ENCODE peak calls at places on chromosomes 12 and 14, in four cellular contexts. One of them, this sample, is unnamed.
A peak's percentile ranks its signal among the peaks of the same experiment; 100 is the strongest.

GRCh38 chr14:95222870-95223398 is 65.6 kb upstream of the DICER1 start:
- DNase-seq in psoas muscle: no peak
- DNase-seq in mucosa of descending colon: no peak
- DNase-seq in esophagus squamous epithelium: no peak
- DNase-seq in this sample: no peak

GRCh38 chr12:21305666-21306065 is 29.1 kb downstream of the SLCO1A2 start:
- DNase-seq in esophagus squamous epithelium: no peak
- DNase-seq in psoas muscle: no peak
- DNase-seq in mucosa of descending colon: no peak
- DNase-seq in this sample: no peak

GRCh38 chr12:32891526-32891925 is 5.1 kb downstream of the PKP2 start:
- DNase-seq in esophagus squamous epithelium: no peak
- DNase-seq in mucosa of descending colon: no peak
- DNase-seq in psoas muscle: no peak
- DNase-seq in this sample: no peak

GRCh38 chr12:2662524-2662923 is 132.2 kb upstream of the FKBP4 start:
- DNase-seq in mucosa of descending colon: no peak
- DNase-seq in esophagus squamous epithelium: no peak
- DNase-seq in psoas muscle: no peak
- DNase-seq in this sample: no peak

GRCh38 chr14:32472512-32473472 is 143.7 kb downstream of the AKAP6 start:
- DNase-seq in esophagus squamous epithelium: no peak
- DNase-seq in psoas muscle: no peak
- DNase-seq in mucosa of descending colon: no peak
- DNase-seq in this sample: peak; percentile 69

GRCh38 chr14:101819251-101819990 is 57.9 kb downstream of the PPP2R5C start:
- DNase-seq in mucosa of descending colon: peak; percentile 54
- DNase-seq in esophagus squamous epithelium: no peak
- DNase-seq in psoas muscle: no peak
- DNase-seq in this sample: no peak

GRCh38 chr14:81402123-81402495 is 2.0 kb upstream of the STON2 start:
- DNase-seq in esophagus squamous epithelium: no peak
- DNase-seq in mucosa of descending colon: no peak
- DNase-seq in psoas muscle: no peak
- DNase-seq in this sample: no peak

GRCh38 chr12:126512916-126513913 is 1448.0 kb downstream of the AACS start:
- DNase-seq in esophagus squamous epithelium: no peak
- DNase-seq in mucosa of descending colon: no peak
- DNase-seq in psoas muscle: no peak
- DNase-seq in this sample: no peak

GRCh38 chr14:99568567-99569560 is 35.1 kb downstream of the CCDC85C start:
- DNase-seq in psoas muscle: no peak
- DNase-seq in mucosa of descending colon: no peak
- DNase-seq in esophagus squamous epithelium: no peak
- DNase-seq in this sample: peak; percentile 79

GRCh38 chr14:102828201-102828600 is 51.0 kb downstream of the TRAF3 start:
- DNase-seq in mucosa of descending colon: no peak
- DNase-seq in psoas muscle: no peak
- DNase-seq in esophagus squamous epithelium: no peak
- DNase-seq in this sample: no peak

GRCh38 chr12:120649442-120650248 is 9.2 kb downstream of the CABP1 start:
- DNase-seq in psoas muscle: no peak
- DNase-seq in mucosa of descending colon: no peak
- DNase-seq in esophagus squamous epithelium: no peak
- DNase-seq in this sample: peak; percentile 81

GRCh38 chr14:20683896-20684661 is at the start of gene RNASE4:
- DNase-seq in psoas muscle: peak; percentile 90
- DNase-seq in esophagus squamous epithelium: peak; percentile 26
- DNase-seq in mucosa of descending colon: peak; percentile 95
- DNase-seq in this sample: peak; percentile 95

GRCh38 chr12:2858944-2859352 is 2.1 kb upstream of the TEX52 start:
- DNase-seq in mucosa of descending colon: no peak
- DNase-seq in esophagus squamous epithelium: no peak
- DNase-seq in psoas muscle: no peak
- DNase-seq in this sample: no peak

GRCh38 chr12:47604474-47604873 is 101.4 kb downstream of the RPAP3 start:
- DNase-seq in mucosa of descending colon: no peak
- DNase-seq in esophagus squamous epithelium: no peak
- DNase-seq in psoas muscle: no peak
- DNase-seq in this sample: no peak

GRCh38 chr12:15608406-15608805 is 180.8 kb downstream of the EPS8 start:
- DNase-seq in psoas muscle: no peak
- DNase-seq in esophagus squamous epithelium: no peak
- DNase-seq in mucosa of descending colon: no peak
- DNase-seq in this sample: no peak

GRCh38 chr12:99271071-99271470 is 376.5 kb upstream of the GARIN6 start:
- DNase-seq in psoas muscle: no peak
- DNase-seq in esophagus squamous epithelium: no peak
- DNase-seq in mucosa of descending colon: no peak
- DNase-seq in this sample: no peak

GRCh38 chr12:8948711-8949524 is 527 bp downstream of the M6PR start:
- DNase-seq in mucosa of descending colon: peak; percentile 21
- DNase-seq in esophagus squamous epithelium: no peak
- DNase-seq in psoas muscle: no peak
- DNase-seq in this sample: no peak

GRCh38 chr14:35292051-35292769 is at the start of gene PSMA6:
- DNase-seq in mucosa of descending colon: peak; percentile 99
- DNase-seq in psoas muscle: peak; percentile 99
- DNase-seq in esophagus squamous epithelium: peak; percentile 86
- DNase-seq in this sample: peak; percentile 99

GRCh38 chr14:106417224-106418049 is 891.1 kb downstream of the TMEM121 start:
- DNase-seq in psoas muscle: peak; percentile 64
- DNase-seq in esophagus squamous epithelium: no peak
- DNase-seq in mucosa of descending colon: peak; percentile 72
- DNase-seq in this sample: peak; percentile 41

GRCh38 chr12:82608706-82609105 is 78.0 kb upstream of the TMTC2 start:
- DNase-seq in mucosa of descending colon: no peak
- DNase-seq in psoas muscle: no peak
- DNase-seq in esophagus squamous epithelium: no peak
- DNase-seq in this sample: no peak

GRCh38 chr12:13205809-13206559 is 9.5 kb downstream of the EMP1 start:
- DNase-seq in psoas muscle: no peak
- DNase-seq in mucosa of descending colon: no peak
- DNase-seq in esophagus squamous epithelium: no peak
- DNase-seq in this sample: no peak

GRCh38 chr12:103169-103981 is 36.8 kb downstream of the IQSEC3 start:
- DNase-seq in esophagus squamous epithelium: no peak
- DNase-seq in mucosa of descending colon: no peak
- DNase-seq in psoas muscle: no peak
- DNase-seq in this sample: no peak

GRCh38 chr12:57049890-57050289 is at the start of gene MYO1A:
- DNase-seq in esophagus squamous epithelium: no peak
- DNase-seq in mucosa of descending colon: peak; percentile 79
- DNase-seq in psoas muscle: no peak
- DNase-seq in this sample: no peak

GRCh38 chr14:100375273-100375962 is 52.3 kb downstream of the SLC25A47 start:
- DNase-seq in psoas muscle: peak; percentile 83
- DNase-seq in esophagus squamous epithelium: peak; percentile 18
- DNase-seq in mucosa of descending colon: peak; percentile 71
- DNase-seq in this sample: peak; percentile 90

GRCh38 chr12:96047621-96048211 is 12.3 kb upstream of the LTA4H start:
- DNase-seq in mucosa of descending colon: peak; percentile 43
- DNase-seq in psoas muscle: no peak
- DNase-seq in esophagus squamous epithelium: no peak
- DNase-seq in this sample: no peak

GRCh38 chr12:32895688-32896437 is 714 bp downstream of the PKP2 start:
- DNase-seq in esophagus squamous epithelium: no peak
- DNase-seq in mucosa of descending colon: peak; percentile 73
- DNase-seq in psoas muscle: no peak
- DNase-seq in this sample: peak; percentile 66

GRCh38 chr14:52922656-52923055 is 28.2 kb downstream of the FERMT2 start:
- DNase-seq in esophagus squamous epithelium: no peak
- DNase-seq in psoas muscle: no peak
- DNase-seq in mucosa of descending colon: no peak
- DNase-seq in this sample: no peak
- H3K4me1 ChIP-seq in esophagus squamous epithelium: no peaks in the 10 kb centered on the region
- H3K4me1 ChIP-seq in psoas muscle: peaks cover 90% of the 10 kb centered on the region
- H3K4me1 ChIP-seq in mucosa of descending colon: peaks cover 24% of the 10 kb centered on the region
- H3K4me1 ChIP-seq in this sample: peaks cover 20% of the 10 kb centered on the region

GRCh38 chr14:22978487-22978837 is 3.9 kb downstream of the AJUBA start:
- DNase-seq in psoas muscle: no peak
- DNase-seq in esophagus squamous epithelium: no peak
- DNase-seq in mucosa of descending colon: no peak
- DNase-seq in this sample: no peak
- H3K4me1 ChIP-seq in psoas muscle: peaks cover 14% of the 10 kb centered on the region
- H3K4me1 ChIP-seq in esophagus squamous epithelium: peaks cover 23% of the 10 kb centered on the region
- H3K4me1 ChIP-seq in mucosa of descending colon: peaks cover 39% of the 10 kb centered on the region
- H3K4me1 ChIP-seq in this sample: peaks cover 6% of the 10 kb centered on the region

DNA sequence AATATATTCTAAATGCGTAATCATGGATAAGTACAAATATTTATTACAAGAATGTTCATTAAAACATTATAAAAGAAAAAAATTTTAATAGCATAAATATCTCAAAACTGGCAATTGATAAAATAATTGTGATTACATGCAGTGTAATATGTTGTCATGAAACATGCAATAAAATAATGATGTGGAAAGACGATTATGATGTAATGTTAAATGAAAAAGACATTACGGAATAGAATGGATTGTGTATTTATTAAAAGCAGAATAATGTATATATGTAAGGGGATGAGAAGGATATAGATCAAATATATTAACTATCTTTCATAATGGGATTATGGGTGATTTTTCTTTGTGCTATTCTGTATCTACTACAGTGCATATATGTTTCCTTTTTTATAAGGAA is 32.8 kb downstream of the NDUFA9 start:
- DNase-seq in esophagus squamous epithelium: no peak
- DNase-seq in psoas muscle: no peak
- DNase-seq in mucosa of descending colon: no peak
- DNase-seq in this sample: no peak
- H3K4me1 ChIP-seq in esophagus squamous epithelium: no peaks in the 10 kb centered on the region
- H3K4me1 ChIP-seq in psoas muscle: no peaks in the 10 kb centered on the region
- H3K4me1 ChIP-seq in mucosa of descending colon: no peaks in the 10 kb centered on the region
- H3K4me1 ChIP-seq in this sample: no peaks in the 10 kb centered on the region

GRCh38 chr12:75764091-75764490 is 252.7 kb upstream of the KRR1 start:
- DNase-seq in psoas muscle: no peak
- DNase-seq in esophagus squamous epithelium: no peak
- DNase-seq in mucosa of descending colon: no peak
- DNase-seq in this sample: no peak
- H3K4me1 ChIP-seq in psoas muscle: no peaks in the 10 kb centered on the region
- H3K4me1 ChIP-seq in esophagus squamous epithelium: peaks cover 4% of the 10 kb centered on the region
- H3K4me1 ChIP-seq in mucosa of descending colon: no peaks in the 10 kb centered on the region
- H3K4me1 ChIP-seq in this sample: no peaks in the 10 kb centered on the region

GRCh38 chr14:54699087-54699530 is 132.2 kb downstream of the SAMD4A start:
- DNase-seq in mucosa of descending colon: no peak
- DNase-seq in esophagus squamous epithelium: no peak
- DNase-seq in psoas muscle: peak; percentile 87
- DNase-seq in this sample: peak; percentile 28

GRCh38 chr14:54696998-54697397 is 130.1 kb downstream of the SAMD4A start:
- DNase-seq in mucosa of descending colon: no peak
- DNase-seq in psoas muscle: no peak
- DNase-seq in esophagus squamous epithelium: no peak
- DNase-seq in this sample: no peak

GRCh38 chr14:54697806-54698205 is 130.9 kb downstream of the SAMD4A start:
- DNase-seq in esophagus squamous epithelium: no peak
- DNase-seq in mucosa of descending colon: no peak
- DNase-seq in psoas muscle: no peak
- DNase-seq in this sample: no peak

GRCh38 chr14:54699735-54700134 is 132.8 kb downstream of the SAMD4A start:
- DNase-seq in psoas muscle: no peak
- DNase-seq in esophagus squamous epithelium: no peak
- DNase-seq in mucosa of descending colon: no peak
- DNase-seq in this sample: no peak

DNA sequence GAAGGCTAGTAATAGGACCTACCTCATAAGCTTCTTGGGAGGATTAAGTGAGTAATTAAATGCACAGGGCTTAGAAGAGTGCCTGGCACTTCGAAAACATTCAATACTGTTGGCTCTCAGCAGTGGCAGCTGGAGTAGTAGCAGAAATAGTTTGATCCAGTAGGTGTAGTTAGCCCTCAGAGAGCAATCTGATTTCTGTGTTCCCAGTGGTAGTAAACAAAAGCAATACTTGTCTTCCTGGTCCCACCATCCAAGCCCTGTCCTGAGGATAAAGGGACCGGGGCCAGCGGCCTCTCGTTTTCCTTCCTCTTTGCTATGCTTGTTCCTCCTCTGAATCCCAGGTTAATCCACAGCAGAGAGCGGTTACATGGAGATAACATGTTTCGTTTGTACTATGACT is 131.6 kb downstream of the SAMD4A start:
- DNase-seq in psoas muscle: no peak
- DNase-seq in mucosa of descending colon: no peak
- DNase-seq in esophagus squamous epithelium: no peak
- DNase-seq in this sample: no peak
- H3K4me1 ChIP-seq in psoas muscle: peaks cover 79% of the 10 kb centered on the region
- H3K4me1 ChIP-seq in mucosa of descending colon: no peaks in the 10 kb centered on the region
- H3K4me1 ChIP-seq in esophagus squamous epithelium: no peaks in the 10 kb centered on the region
- H3K4me1 ChIP-seq in this sample: peaks cover 11% of the 10 kb centered on the region

DNA sequence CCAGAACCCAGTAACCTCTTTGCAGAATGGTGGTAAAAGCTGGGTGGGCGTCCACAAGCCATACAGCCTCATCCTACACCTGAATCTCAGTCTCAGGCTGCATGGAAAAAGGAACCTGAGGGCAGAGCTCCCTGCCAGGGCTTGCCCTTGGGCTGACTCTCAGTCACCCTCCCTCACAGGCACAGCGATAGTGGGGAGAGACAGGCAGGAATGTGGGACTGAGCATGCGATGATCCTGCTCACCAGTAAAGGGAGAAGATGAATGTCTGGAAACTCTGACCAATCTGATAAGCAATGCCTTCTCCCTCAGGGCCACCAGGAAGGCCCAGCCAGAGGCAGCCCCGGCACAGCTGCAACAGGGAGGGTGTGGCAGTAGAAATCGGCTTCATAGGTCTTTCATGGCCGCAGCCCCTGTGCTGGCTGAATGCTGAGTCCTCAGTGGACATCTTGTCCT is 257.9 kb downstream of the PCNX1 start:
- DNase-seq in esophagus squamous epithelium: no peak
- DNase-seq in psoas muscle: no peak
- DNase-seq in mucosa of descending colon: peak; percentile 81
- DNase-seq in this sample: no peak
- H3K4me1 ChIP-seq in esophagus squamous epithelium: no peaks in the 10 kb centered on the region
- H3K4me1 ChIP-seq in psoas muscle: no peaks in the 10 kb centered on the region
- H3K4me1 ChIP-seq in mucosa of descending colon: peaks cover 10% of the 10 kb centered on the region
- H3K4me1 ChIP-seq in this sample: no peaks in the 10 kb centered on the region

This sample was measured in right cardiac atrium.